ENCODE peak calls at places on chromosomes 13 and 19, in seven cellular contexts. S is mucosa of gallbladder; V is germinal center; J is NCI-H187 treated with DMSO at 0.1 percent for 48 hours; H is stimulated activated CD4-positive, alpha-beta T cell treated with anti-CD3 and anti-CD28 coated beads, Interleukin-4, amount 100 ng/mL, for 4 hours; A is tibial artery; Z is NCI-H1105. F is an unnamed sample.
A peak's percentile ranks its signal among the peaks of the same experiment; 100 is the strongest.

GRCh38 chr13:46359731-46360130 is 27.3 kb downstream of the RUBCNL start:
- DNase-seq in S (no peak), V (no peak), J (no peak), H (no peak), A (no peak), Z (no peak), F (no peak)

GRCh38 chr19:42292042-42292960 is 9.6 kb upstream of the PRR19 start:
- DNase-seq in S (no peak), V (no peak), J (no peak), H (no peak), A (no peak), Z (no peak), F (no peak)

GRCh38 chr19:5448374-5448773 is 6.8 kb upstream of the ZNRF4 start:
- DNase-seq in S (no peak), V (no peak), J (no peak), H (no peak), A (no peak), Z (no peak), F (no peak)

GRCh38 chr13:48505597-48506091 is 27.2 kb downstream of the RCBTB2 start:
- DNase-seq in S (peak; percentile 60), V (peak; percentile 45), J (no peak), H (peak; percentile 38), A (peak; percentile 65), Z (no peak), F (peak; percentile 52)

GRCh38 chr19:12884926-12885748 is 1.9 kb downstream of the KLF1 start:
- DNase-seq in S (peak; percentile 84), V (peak; percentile 93), J (peak; percentile 67), H (peak; percentile 91), A (no peak), Z (no peak), F (peak; percentile 60)

GRCh38 chr13:27635256-27635655 is 13.6 kb downstream of the POLR1D start:
- DNase-seq in S (no peak), V (no peak), J (no peak), H (no peak), A (no peak), Z (no peak), F (no peak)

GRCh38 chr13:98488736-98489135 is 88.2 kb downstream of the STK24 start:
- DNase-seq in S (no peak), V (peak; percentile 50), J (no peak), H (no peak), A (no peak), Z (no peak), F (no peak)

GRCh38 chr19:21749090-21749489 is 18.3 kb downstream of the ZNF100 start:
- DNase-seq in S (no peak), V (no peak), J (no peak), H (no peak), A (no peak), Z (no peak), F (no peak)

GRCh38 chr13:30881931-30882899 is 23.9 kb upstream of the MEDAG start:
- DNase-seq in S (no peak), V (no peak), J (no peak), H (no peak), A (no peak), Z (no peak), F (no peak)

GRCh38 chr19:57559008-57559403 is 657 bp downstream of the ZNF550 start:
- DNase-seq in S (no peak), V (peak; percentile 44), J (no peak), H (no peak), A (no peak), Z (peak; percentile 8), F (no peak)

GRCh38 chr19:41595890-41596280 is 19.9 kb downstream of the CEACAM21 start:
- DNase-seq in S (no peak), V (no peak), J (no peak), H (no peak), A (no peak), Z (no peak), F (no peak)

GRCh38 chr13:43520331-43520730 is 266.4 kb downstream of the ENOX1 start:
- DNase-seq in S (no peak), V (no peak), J (no peak), H (no peak), A (no peak), Z (no peak), F (no peak)

GRCh38 chr19:51338563-51339312 is 3.2 kb downstream of the VSIG10L start:
- DNase-seq in S (peak; percentile 81), V (peak; percentile 90), J (no peak), H (peak; percentile 80), A (peak; percentile 87), Z (no peak), F (peak; percentile 86)

GRCh38 chr13:51780099-51780498 is 23.9 kb downstream of the DHRS12 start:
- DNase-seq in S (no peak), V (no peak), J (no peak), H (no peak), A (no peak), Z (no peak), F (no peak)

GRCh38 chr19:7509625-7510024 is 6.3 kb upstream of the ZNF358 start:
- DNase-seq in S (no peak), V (no peak), J (no peak), H (no peak), A (no peak), Z (no peak), F (no peak)

GRCh38 chr13:98022210-98022609 is 68.7 kb downstream of the IPO5 start:
- DNase-seq in S (no peak), V (no peak), J (no peak), H (no peak), A (no peak), Z (no peak), F (peak; percentile 63)

GRCh38 chr19:36668646-36669045 is 2.0 kb upstream of the ZNF461 start:
- DNase-seq in S (no peak), V (no peak), J (no peak), H (no peak), A (no peak), Z (no peak), F (no peak)

GRCh38 chr13:110916671-110917142 is 1.8 kb upstream of the ANKRD10 start:
- DNase-seq in S (no peak), V (no peak), J (no peak), H (no peak), A (no peak), Z (no peak), F (no peak)

GRCh38 chr13:37179646-37180045 is 74.2 kb upstream of the CSNK1A1L start:
- DNase-seq in S (no peak), V (no peak), J (no peak), H (no peak), A (no peak), Z (no peak), F (no peak)

GRCh38 chr19:53904909-53905308 is 4.2 kb upstream of the CACNG7 start:
- DNase-seq in S (no peak), V (no peak), J (no peak), H (no peak), A (no peak), Z (no peak), F (no peak)

GRCh38 chr19:6267552-6268381 is 12.0 kb downstream of the MLLT1 start:
- DNase-seq in S (no peak), V (no peak), J (no peak), H (no peak), A (no peak), Z (no peak), F (no peak)

GRCh38 chr13:93368705-93369104 is 142.1 kb downstream of the GPC6 start:
- DNase-seq in S (no peak), V (no peak), J (no peak), H (no peak), A (no peak), Z (no peak), F (no peak)

GRCh38 chr19:14492756-14493337 is 3.1 kb downstream of the GIPC1 start:
- DNase-seq in S (no peak), V (no peak), J (no peak), H (no peak), A (no peak), Z (no peak), F (no peak)

GRCh38 chr19:35973487-35973886 is 21.5 kb upstream of the SDHAF1 start:
- DNase-seq in S (no peak), V (no peak), J (no peak), H (no peak), A (no peak), Z (no peak), F (no peak)

GRCh38 chr19:956747-957451 is 27.2 kb upstream of the WDR18 start:
- DNase-seq in S (no peak), V (no peak), J (no peak), H (no peak), A (no peak), Z (no peak), F (no peak)

GRCh38 chr13:114073881-114074551 is 58.4 kb downstream of the RASA3 start:
- DNase-seq in S (no peak), V (no peak), J (no peak), H (no peak), A (no peak), Z (no peak), F (peak; percentile 8)

GRCh38 chr13:99740261-99740979 is 231.1 kb downstream of the ZIC5 start:
- DNase-seq in S (no peak), V (no peak), J (no peak), H (no peak), A (no peak), Z (no peak), F (no peak)

GRCh38 chr13:77619655-77620054 is 77.8 kb upstream of the SLAIN1 start:
- DNase-seq in S (no peak), V (no peak), J (no peak), H (no peak), A (no peak), Z (no peak), F (no peak)

GRCh38 chr13:29733069-29733700 is 117.2 kb downstream of the UBL3 start:
- DNase-seq in S (no peak), V (no peak), J (no peak), H (no peak), A (peak; percentile 35), Z (no peak), F (no peak)

GRCh38 chr13:74056829-74057564 is 77.2 kb downstream of the KLF12 start:
- DNase-seq in S (no peak), V (no peak), J (peak; percentile 23), H (no peak), A (peak; percentile 40), Z (peak; percentile 32), F (peak; percentile 17)

GRCh38 chr19:41930926-41931592 is 2.8 kb upstream of the ERFL start:
- DNase-seq in S (no peak), V (peak; percentile 65), J (no peak), H (no peak), A (no peak), Z (no peak), F (no peak)

GRCh38 chr19:7986321-7987083 is 18.9 kb downstream of the ELAVL1 start:
- DNase-seq in S (no peak), V (no peak), J (no peak), H (no peak), A (no peak), Z (no peak), F (no peak)

GRCh38 chr19:13839193-13839937 is 37.6 kb upstream of the NANOS3 start:
- DNase-seq in S (peak; percentile 82), V (peak; percentile 89), J (no peak), H (peak; percentile 93), A (peak; percentile 93), Z (no peak), F (peak; percentile 89)

GRCh38 chr19:41224632-41225031 is 5.6 kb downstream of the AXL start:
- DNase-seq in S (no peak), V (no peak), J (no peak), H (no peak), A (no peak), Z (no peak), F (no peak)

GRCh38 chr13:66076417-66076816 is 1153.7 kb downstream of the PCDH9 start:
- DNase-seq in S (no peak), V (no peak), J (no peak), H (no peak), A (no peak), Z (no peak), F (no peak)

GRCh38 chr19:7690779-7691258 is 10.2 kb downstream of the TRAPPC5 start:
- DNase-seq in S (no peak), V (no peak), J (no peak), H (no peak), A (no peak), Z (no peak), F (no peak)

GRCh38 chr13:95858286-95859075 is 181.5 kb downstream of the DNAJC3 start:
- DNase-seq in S (no peak), V (no peak), J (no peak), H (no peak), A (no peak), Z (no peak), F (no peak)

GRCh38 chr13:39107484-39108040 is 69.3 kb downstream of the NHLRC3 start:
- DNase-seq in S (no peak), V (no peak), J (no peak), H (no peak), A (no peak), Z (peak; percentile 14), F (no peak)